ENCODE peak calls at places on chromosomes 2 and 18, in ten cellular contexts. One of them, this sample, is unnamed.

GRCh38 chr18:57561728-57562423 is 24.6 kb downstream of the FECH start:
- DNase-seq in lung: no peak
- DNase-seq in fibroblast of mammary gland: peak; percentile 60
- DNase-seq in suprapubic skin: no peak
- DNase-seq in RWPE1: peak; percentile 31
- DNase-seq in A549: peak; percentile 51
- DNase-seq in cardiac fibroblast: peak; percentile 73
- DNase-seq in CD8-positive, alpha-beta T cell: no peak
- DNase-seq in IMR-90: peak; percentile 55
- DNase-seq in AG10803: peak; percentile 48
- DNase-seq in this sample: no peak

GRCh38 chr18:78492064-78492812 is 487.4 kb upstream of the SALL3 start:
- DNase-seq in IMR-90: no peak
- DNase-seq in suprapubic skin: no peak
- DNase-seq in fibroblast of mammary gland: no peak
- DNase-seq in lung: no peak
- DNase-seq in AG10803: no peak
- DNase-seq in A549: no peak
- DNase-seq in CD8-positive, alpha-beta T cell: no peak
- DNase-seq in cardiac fibroblast: no peak
- DNase-seq in RWPE1: no peak
- DNase-seq in this sample: no peak

GRCh38 chr2:232979871-232980461 is 33.1 kb downstream of the NGEF start:
- DNase-seq in fibroblast of mammary gland: peak; percentile 92
- DNase-seq in RWPE1: peak; percentile 74
- DNase-seq in CD8-positive, alpha-beta T cell: peak; percentile 36
- DNase-seq in lung: no peak
- DNase-seq in cardiac fibroblast: peak; percentile 81
- DNase-seq in IMR-90: peak; percentile 77
- DNase-seq in A549: peak; percentile 79
- DNase-seq in suprapubic skin: no peak
- DNase-seq in AG10803: peak; percentile 36
- DNase-seq in this sample: no peak

GRCh38 chr2:76862901-76863300 is 659.3 kb downstream of the LRRTM4 start:
- DNase-seq in RWPE1: no peak
- DNase-seq in IMR-90: no peak
- DNase-seq in suprapubic skin: no peak
- DNase-seq in cardiac fibroblast: no peak
- DNase-seq in lung: no peak
- DNase-seq in AG10803: no peak
- DNase-seq in A549: no peak
- DNase-seq in fibroblast of mammary gland: no peak
- DNase-seq in CD8-positive, alpha-beta T cell: no peak
- DNase-seq in this sample: no peak

GRCh38 chr2:118388771-118389170 is 300.5 kb downstream of the INSIG2 start:
- DNase-seq in suprapubic skin: no peak
- DNase-seq in lung: no peak
- DNase-seq in cardiac fibroblast: peak; percentile 74
- DNase-seq in AG10803: peak; percentile 44
- DNase-seq in A549: no peak
- DNase-seq in CD8-positive, alpha-beta T cell: no peak
- DNase-seq in IMR-90: peak; percentile 74
- DNase-seq in RWPE1: peak; percentile 54
- DNase-seq in fibroblast of mammary gland: peak; percentile 94
- DNase-seq in this sample: no peak

GRCh38 chr2:35355056-35355455 is 1000.5 kb upstream of the CRIM1 start:
- DNase-seq in A549: no peak
- DNase-seq in CD8-positive, alpha-beta T cell: no peak
- DNase-seq in cardiac fibroblast: no peak
- DNase-seq in IMR-90: no peak
- DNase-seq in RWPE1: no peak
- DNase-seq in suprapubic skin: no peak
- DNase-seq in AG10803: no peak
- DNase-seq in lung: no peak
- DNase-seq in fibroblast of mammary gland: no peak
- DNase-seq in this sample: no peak

GRCh38 chr18:46734981-46735380 is 21.9 kb downstream of the ST8SIA5 start:
- DNase-seq in IMR-90: no peak
- DNase-seq in A549: no peak
- DNase-seq in RWPE1: no peak
- DNase-seq in cardiac fibroblast: no peak
- DNase-seq in fibroblast of mammary gland: no peak
- DNase-seq in AG10803: no peak
- DNase-seq in CD8-positive, alpha-beta T cell: peak; percentile 13
- DNase-seq in suprapubic skin: peak; percentile 21
- DNase-seq in lung: no peak
- DNase-seq in this sample: no peak

GRCh38 chr18:79206444-79206843 is 137.2 kb downstream of the ATP9B start:
- DNase-seq in AG10803: no peak
- DNase-seq in CD8-positive, alpha-beta T cell: no peak
- DNase-seq in A549: no peak
- DNase-seq in lung: no peak
- DNase-seq in IMR-90: no peak
- DNase-seq in suprapubic skin: no peak
- DNase-seq in RWPE1: no peak
- DNase-seq in fibroblast of mammary gland: no peak
- DNase-seq in cardiac fibroblast: no peak
- DNase-seq in this sample: no peak

GRCh38 chr2:85504434-85505261 is 34.3 kb upstream of the MAT2A start:
- DNase-seq in AG10803: peak; percentile 92
- DNase-seq in A549: peak; percentile 59
- DNase-seq in RWPE1: peak; percentile 93
- DNase-seq in IMR-90: peak; percentile 97
- DNase-seq in CD8-positive, alpha-beta T cell: no peak
- DNase-seq in fibroblast of mammary gland: peak; percentile 99
- DNase-seq in lung: no peak
- DNase-seq in suprapubic skin: no peak
- DNase-seq in cardiac fibroblast: peak; percentile 92
- DNase-seq in this sample: no peak

GRCh38 chr2:85503611-85504433 is 35.1 kb upstream of the MAT2A start:
- DNase-seq in lung: no peak
- DNase-seq in CD8-positive, alpha-beta T cell: no peak
- DNase-seq in cardiac fibroblast: no peak
- DNase-seq in IMR-90: peak; percentile 39
- DNase-seq in A549: no peak
- DNase-seq in AG10803: peak; percentile 82
- DNase-seq in fibroblast of mammary gland: peak; percentile 92
- DNase-seq in suprapubic skin: no peak
- DNase-seq in RWPE1: no peak
- DNase-seq in this sample: no peak

GRCh38 chr2:85502720-85503119 is 36.2 kb upstream of the MAT2A start:
- DNase-seq in A549: no peak
- DNase-seq in CD8-positive, alpha-beta T cell: no peak
- DNase-seq in cardiac fibroblast: no peak
- DNase-seq in lung: no peak
- DNase-seq in AG10803: no peak
- DNase-seq in RWPE1: no peak
- DNase-seq in suprapubic skin: no peak
- DNase-seq in fibroblast of mammary gland: no peak
- DNase-seq in IMR-90: no peak
- DNase-seq in this sample: no peak

GRCh38 chr2:85501244-85501643 is 37.7 kb upstream of the MAT2A start:
- DNase-seq in A549: no peak
- DNase-seq in CD8-positive, alpha-beta T cell: no peak
- DNase-seq in suprapubic skin: no peak
- DNase-seq in RWPE1: no peak
- DNase-seq in AG10803: no peak
- DNase-seq in fibroblast of mammary gland: peak; percentile 21
- DNase-seq in IMR-90: no peak
- DNase-seq in lung: no peak
- DNase-seq in cardiac fibroblast: no peak
- DNase-seq in this sample: no peak

DNA sequence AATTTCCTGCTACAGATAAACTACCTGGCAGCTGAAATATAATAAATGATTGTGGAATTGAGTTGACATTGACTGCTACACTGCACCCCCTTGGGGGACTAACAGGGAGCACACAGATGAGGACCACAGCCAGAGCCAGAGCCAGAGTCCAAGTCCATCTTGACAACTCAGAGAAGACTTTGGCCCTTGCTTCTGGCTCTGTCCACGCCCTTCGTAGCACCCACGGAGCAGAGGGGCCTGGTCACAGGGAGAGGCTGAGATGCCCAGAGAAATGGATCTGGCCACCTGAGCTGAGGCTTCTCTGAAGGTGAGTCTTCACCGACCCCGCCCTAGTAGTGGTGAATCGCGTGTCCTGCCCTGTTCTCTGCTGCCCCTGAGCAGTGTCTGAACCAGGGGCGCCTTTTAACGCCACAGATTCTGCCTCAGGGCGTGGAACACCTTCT is 35.8 kb upstream of the MAT2A start:
- DNase-seq in IMR-90: no peak
- DNase-seq in lung: no peak
- DNase-seq in fibroblast of mammary gland: no peak
- DNase-seq in cardiac fibroblast: no peak
- DNase-seq in AG10803: no peak
- DNase-seq in suprapubic skin: no peak
- DNase-seq in A549: no peak
- DNase-seq in CD8-positive, alpha-beta T cell: no peak
- DNase-seq in RWPE1: no peak
- DNase-seq in this sample: no peak
- TF ChIP-seq CTCF in IMR-90: no peak
- TF ChIP-seq CTCF in lung: no peak
- TF ChIP-seq CTCF in fibroblast of mammary gland: no peak
- TF ChIP-seq CTCF in cardiac fibroblast: no peak
- TF ChIP-seq CTCF in AG10803: no peak
- TF ChIP-seq CTCF in suprapubic skin: no peak
- TF ChIP-seq CTCF in A549: no peak
- TF ChIP-seq CTCF in CD8-positive, alpha-beta T cell: no peak
- TF ChIP-seq CTCF in RWPE1: no peak
- TF ChIP-seq CTCF in this sample: no peak

GRCh38 chr2:66470199-66470598 is 35.3 kb downstream of the MEIS1 start:
- DNase-seq in AG10803: no peak
- DNase-seq in CD8-positive, alpha-beta T cell: no peak
- DNase-seq in A549: no peak
- DNase-seq in lung: no peak
- DNase-seq in fibroblast of mammary gland: no peak
- DNase-seq in IMR-90: no peak
- DNase-seq in RWPE1: no peak
- DNase-seq in cardiac fibroblast: no peak
- DNase-seq in suprapubic skin: no peak
- DNase-seq in this sample: no peak
- TF ChIP-seq CTCF in AG10803: no peak
- TF ChIP-seq CTCF in CD8-positive, alpha-beta T cell: no peak
- TF ChIP-seq CTCF in A549: no peak
- TF ChIP-seq CTCF in lung: no peak
- TF ChIP-seq CTCF in fibroblast of mammary gland: no peak
- TF ChIP-seq CTCF in IMR-90: no peak
- TF ChIP-seq CTCF in RWPE1: no peak
- TF ChIP-seq CTCF in cardiac fibroblast: no peak
- TF ChIP-seq CTCF in suprapubic skin: no peak
- TF ChIP-seq CTCF in this sample: no peak

DNA sequence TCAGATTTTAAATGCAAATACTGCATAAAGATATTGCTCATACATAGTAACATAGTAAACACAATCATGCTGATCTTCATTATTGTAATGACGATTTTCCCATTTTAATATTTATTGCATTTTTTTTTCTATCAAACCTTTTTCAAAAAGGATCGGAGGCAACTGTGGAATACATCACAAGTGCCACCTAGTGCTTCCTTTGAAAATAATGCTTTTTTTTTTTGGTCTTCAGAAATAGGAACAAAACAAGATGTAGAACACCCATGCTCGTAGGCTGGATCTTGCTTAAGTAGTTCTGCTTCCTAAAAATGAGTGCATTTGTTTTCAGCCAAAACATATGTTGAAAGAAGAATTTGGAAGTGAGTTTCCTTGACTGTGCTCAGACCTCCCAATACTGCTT is 35.7 kb upstream of the GPR155 start:
- DNase-seq in AG10803: peak; percentile 12
- DNase-seq in suprapubic skin: no peak
- DNase-seq in lung: no peak
- DNase-seq in fibroblast of mammary gland: peak; percentile 33
- DNase-seq in CD8-positive, alpha-beta T cell: no peak
- DNase-seq in cardiac fibroblast: peak; percentile 26
- DNase-seq in IMR-90: peak; percentile 11
- DNase-seq in RWPE1: no peak
- DNase-seq in A549: no peak
- DNase-seq in this sample: no peak
- TF ChIP-seq CTCF in AG10803: peak; percentile 40
- TF ChIP-seq CTCF in suprapubic skin: no peak
- TF ChIP-seq CTCF in lung: peak; percentile 3
- TF ChIP-seq CTCF in fibroblast of mammary gland: peak; percentile 35
- TF ChIP-seq CTCF in CD8-positive, alpha-beta T cell: no peak
- TF ChIP-seq CTCF in cardiac fibroblast: peak; percentile 16
- TF ChIP-seq CTCF in IMR-90: peak; percentile 47
- TF ChIP-seq CTCF in RWPE1: peak; percentile 37
- TF ChIP-seq CTCF in A549: peak; percentile 50
- TF ChIP-seq CTCF in this sample: peak; percentile 40

GRCh38 chr18:49869354-49869753 is 56.0 kb upstream of the ACAA2 start:
- DNase-seq in RWPE1: no peak
- DNase-seq in A549: no peak
- DNase-seq in lung: no peak
- DNase-seq in IMR-90: no peak
- DNase-seq in AG10803: no peak
- DNase-seq in CD8-positive, alpha-beta T cell: no peak
- DNase-seq in suprapubic skin: no peak
- DNase-seq in cardiac fibroblast: no peak
- DNase-seq in fibroblast of mammary gland: no peak
- DNase-seq in this sample: no peak

GRCh38 chr18:49862656-49863385 is 49.5 kb upstream of the ACAA2 start:
- DNase-seq in RWPE1: no peak
- DNase-seq in suprapubic skin: no peak
- DNase-seq in IMR-90: no peak
- DNase-seq in lung: no peak
- DNase-seq in CD8-positive, alpha-beta T cell: no peak
- DNase-seq in AG10803: no peak
- DNase-seq in cardiac fibroblast: no peak
- DNase-seq in A549: no peak
- DNase-seq in fibroblast of mammary gland: no peak
- DNase-seq in this sample: no peak

GRCh38 chr18:49865401-49865800 is 52.1 kb upstream of the ACAA2 start:
- DNase-seq in A549: no peak
- DNase-seq in cardiac fibroblast: no peak
- DNase-seq in IMR-90: no peak
- DNase-seq in CD8-positive, alpha-beta T cell: no peak
- DNase-seq in RWPE1: no peak
- DNase-seq in AG10803: no peak
- DNase-seq in fibroblast of mammary gland: peak; percentile 14
- DNase-seq in suprapubic skin: no peak
- DNase-seq in lung: no peak
- DNase-seq in this sample: no peak

GRCh38 chr18:49863769-49864615 is 50.7 kb upstream of the ACAA2 start:
- DNase-seq in A549: no peak
- DNase-seq in fibroblast of mammary gland: no peak
- DNase-seq in RWPE1: no peak
- DNase-seq in AG10803: no peak
- DNase-seq in IMR-90: no peak
- DNase-seq in CD8-positive, alpha-beta T cell: no peak
- DNase-seq in suprapubic skin: no peak
- DNase-seq in cardiac fibroblast: no peak
- DNase-seq in lung: no peak
- DNase-seq in this sample: no peak

DNA sequence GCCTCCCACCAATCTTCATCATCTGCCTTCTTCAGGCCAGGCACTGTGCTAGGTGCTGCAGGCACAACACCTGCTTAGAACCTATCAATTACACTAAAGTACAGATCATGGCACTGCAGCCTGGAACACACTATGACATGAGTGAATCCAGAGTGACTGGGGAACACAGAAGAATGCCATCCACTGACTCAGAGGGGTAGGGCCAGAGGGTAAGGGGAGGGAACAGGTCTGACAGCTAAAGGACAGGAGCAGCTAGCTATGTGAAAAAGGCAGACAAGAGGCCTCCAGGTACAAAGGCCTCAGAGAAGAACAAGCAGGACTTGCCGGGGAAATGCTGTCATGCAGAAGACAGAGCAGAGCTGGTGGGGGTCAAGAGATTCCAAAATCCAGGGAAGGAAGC is 53.3 kb upstream of the ACAA2 start:
- DNase-seq in cardiac fibroblast: no peak
- DNase-seq in AG10803: no peak
- DNase-seq in RWPE1: no peak
- DNase-seq in suprapubic skin: no peak
- DNase-seq in IMR-90: no peak
- DNase-seq in lung: no peak
- DNase-seq in fibroblast of mammary gland: no peak
- DNase-seq in A549: no peak
- DNase-seq in CD8-positive, alpha-beta T cell: no peak
- DNase-seq in this sample: no peak
- TF ChIP-seq CTCF in cardiac fibroblast: no peak
- TF ChIP-seq CTCF in AG10803: no peak
- TF ChIP-seq CTCF in RWPE1: no peak
- TF ChIP-seq CTCF in suprapubic skin: no peak
- TF ChIP-seq CTCF in IMR-90: no peak
- TF ChIP-seq CTCF in lung: no peak
- TF ChIP-seq CTCF in fibroblast of mammary gland: no peak
- TF ChIP-seq CTCF in A549: no peak
- TF ChIP-seq CTCF in CD8-positive, alpha-beta T cell: no peak
- TF ChIP-seq CTCF in this sample: no peak